ENCODE peak calls at places on chromosomes 3 and 15, in five cellular contexts. Q is mesenchymal stem cell, V is H1, E is mesendoderm, H is IMR-90. F is an unnamed sample. For H3K4me1, the result is how much of the 10 kb centered on the place peaks cover.

GRCh38 chr15:68641376-68641775 is 62.6 kb downstream of the CORO2B start:
- DNase-seq in V (no peak), Q (no peak), H (no peak), E (no peak), F (no peak)

GRCh38 chr3:46565607-46566039 is 479 bp downstream of the LRRC2 start:
- DNase-seq in Q (peak), V (peak), E (peak), H (peak), F (peak)

GRCh38 chr3:40267940-40268707 is 41.4 kb upstream of the EIF1B start:
- DNase-seq in Q (no peak), E (peak), V (no peak), H (no peak), F (no peak)

GRCh38 chr15:60362318-60363023 is 35.3 kb downstream of the ANXA2 start:
- DNase-seq in E (no peak), V (no peak), H (peak), Q (peak), F (no peak)

GRCh38 chr15:92653836-92654524 is 1.6 kb downstream of the FAM174B start:
- DNase-seq in V (peak), E (peak), H (no peak), Q (peak), F (no peak)

GRCh38 chr3:169082634-169083033 is 580.9 kb downstream of the MECOM start:
- DNase-seq in V (no peak), H (no peak), Q (no peak), E (no peak), F (no peak)

GRCh38 chr3:12803371-12803770 is 6.9 kb downstream of the CAND2 start:
- DNase-seq in E (no peak), V (no peak), Q (no peak), H (no peak), F (no peak)

GRCh38 chr3:24270204-24270671 is 224.4 kb downstream of the THRB start:
- DNase-seq in Q (no peak), H (no peak), E (no peak), V (no peak), F (no peak)

GRCh38 chr3:120875507-120875906 is 32.5 kb upstream of the STXBP5L start:
- DNase-seq in V (no peak), H (no peak), E (no peak), Q (no peak), F (no peak)

GRCh38 chr3:55668359-55668758 is 181.3 kb upstream of the WNT5A start:
- DNase-seq in Q (peak), V (no peak), E (peak), H (peak), F (no peak)

GRCh38 chr3:18379647-18380046 is 45.5 kb downstream of the SATB1 start:
- DNase-seq in Q (no peak), E (peak), H (no peak), V (no peak), F (peak)

GRCh38 chr15:25783607-25784131 is 79.5 kb downstream of the ATP10A start:
- DNase-seq in Q (no peak), H (peak), E (peak), V (peak), F (peak)

GRCh38 chr3:127134466-127134865 is 58.5 kb upstream of the PRR23E start:
- DNase-seq in V (no peak), E (no peak), Q (no peak), H (no peak), F (no peak)

GRCh38 chr3:157088133-157088488 is 71.8 kb downstream of the CCNL1 start:
- DNase-seq in Q (no peak), E (no peak), H (no peak), V (no peak), F (no peak)

GRCh38 chr3:65915477-65915876 is 123.2 kb downstream of the MAGI1 start:
- DNase-seq in V (no peak), E (no peak), Q (no peak), H (no peak), F (no peak)

GRCh38 chr3:150309557-150309956 is 98.5 kb upstream of the TSC22D2 start:
- DNase-seq in Q (peak), V (no peak), E (no peak), H (peak), F (no peak)

GRCh38 chr15:40412095-40412759 is 6.6 kb downstream of the IVD start:
- DNase-seq in H (no peak), Q (no peak), E (no peak), V (no peak), F (no peak)

GRCh38 chr15:89230277-89230676 is 8.9 kb upstream of the RLBP1 start:
- DNase-seq in H (peak), E (no peak), Q (peak), V (no peak), F (no peak)

GRCh38 chr3:33047842-33048834 is 48.8 kb downstream of the GLB1 start:
- DNase-seq in E (no peak), V (no peak), H (no peak), Q (no peak), F (no peak)

GRCh38 chr15:56969265-56969895 is 50.9 kb downstream of the TCF12 start:
- DNase-seq in V (no peak), H (no peak), Q (no peak), E (no peak), F (no peak)

GRCh38 chr15:65740148-65740547 is 51.9 kb downstream of the DENND4A start:
- DNase-seq in Q (no peak), H (no peak), V (no peak), E (no peak), F (no peak)

GRCh38 chr3:111809196-111809595 is 49.9 kb upstream of the PHLDB2 start:
- DNase-seq in V (no peak), Q (peak), H (peak), E (no peak), F (no peak)

GRCh38 chr15:26171266-26171665 is 308.1 kb upstream of the ATP10A start:
- DNase-seq in H (no peak), Q (no peak), E (no peak), V (no peak), F (no peak)

GRCh38 chr3:169619793-169620192 is 43.7 kb downstream of the MECOM start:
- DNase-seq in E (peak), Q (no peak), V (no peak), H (no peak), F (peak)

GRCh38 chr15:66735909-66736305 is 33.9 kb downstream of the SMAD6 start:
- DNase-seq in Q (no peak), V (no peak), E (no peak), H (no peak), F (no peak)

GRCh38 chr15:89690276-89691218 is at the start of the genes PEX11A and WDR93:
- DNase-seq in E (peak), V (peak), Q (peak), H (peak), F (peak)

GRCh38 chr3:4571690-4572334 is 78.7 kb downstream of the ITPR1 start:
- DNase-seq in E (peak), Q (peak), V (no peak), H (no peak), F (no peak)

GRCh38 chr3:38577089-38578080 is 72.1 kb downstream of the SCN5A start:
- DNase-seq in E (no peak), V (peak), H (no peak), Q (no peak), F (peak)

GRCh38 chr15:50909044-50909342 is 510 bp downstream of the AP4E1 start:
- DNase-seq in V (no peak), E (no peak), H (no peak), Q (no peak), F (no peak)

GRCh38 chr3:155232605-155233004 is 60.9 kb downstream of the STRIT1 start:
- DNase-seq in V (no peak), E (peak), Q (peak), H (peak), F (no peak)

GRCh38 chr3:136070334-136070733 is 104.8 kb downstream of the PPP2R3A start:
- DNase-seq in H (peak), E (peak), Q (peak), V (no peak), F (no peak)

GRCh38 chr3:151918253-151919029 is 45.0 kb downstream of the SUCNR1 start:
- DNase-seq in Q (peak), H (peak), V (no peak), E (peak), F (no peak)

GRCh38 chr3:84968701-84969235 is 10.0 kb downstream of the CADM2 start:
- DNase-seq in V (no peak), E (no peak), H (no peak), Q (no peak), F (no peak)

GRCh38 chr3:13885704-13886010 is 5.8 kb upstream of the WNT7A start:
- DNase-seq in H (no peak), Q (no peak), E (no peak), V (no peak), F (no peak)
- H3K4me2 ChIP-seq in H (no peak), Q (no peak), E (no peak), V (no peak), F (no peak)

DNA sequence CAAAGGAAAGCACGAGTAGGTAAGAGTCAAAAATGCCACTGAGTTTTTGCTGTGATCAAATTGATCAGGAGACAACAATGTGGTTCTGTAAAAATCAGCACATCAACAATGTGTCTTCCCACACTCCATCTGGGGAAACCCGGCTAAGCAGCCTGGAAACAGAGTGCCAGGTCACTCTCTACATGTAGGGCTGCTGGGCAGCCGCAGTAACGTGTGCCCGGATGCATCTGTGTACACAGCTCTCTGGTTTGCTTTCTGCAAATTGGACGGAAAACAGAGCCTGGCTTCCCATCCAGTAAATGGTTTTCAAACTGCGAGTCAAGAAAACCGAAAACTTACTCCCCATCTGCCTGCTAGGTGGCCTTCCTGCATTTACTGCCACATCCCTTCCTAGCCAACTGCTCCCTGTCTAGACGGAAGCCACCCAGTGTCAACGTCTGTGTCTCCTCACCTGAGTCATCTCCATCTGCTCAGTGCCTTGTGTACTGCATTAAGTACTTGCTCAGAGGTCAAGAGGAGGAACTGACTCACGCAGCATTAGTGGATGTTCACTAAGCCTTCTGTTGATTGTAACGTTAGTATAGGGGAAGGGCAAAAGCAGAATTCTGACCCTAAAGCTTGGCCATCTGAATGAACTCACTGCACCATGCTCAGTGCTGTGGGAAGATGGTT is 124.1 kb downstream of the TJP1 start:
- DNase-seq in Q (peak), V (no peak), H (peak), E (peak), F (no peak)
- H2BK5ac ChIP-seq in Q (no peak), V (peak), H (no peak), E (no peak), F (no peak)

DNA sequence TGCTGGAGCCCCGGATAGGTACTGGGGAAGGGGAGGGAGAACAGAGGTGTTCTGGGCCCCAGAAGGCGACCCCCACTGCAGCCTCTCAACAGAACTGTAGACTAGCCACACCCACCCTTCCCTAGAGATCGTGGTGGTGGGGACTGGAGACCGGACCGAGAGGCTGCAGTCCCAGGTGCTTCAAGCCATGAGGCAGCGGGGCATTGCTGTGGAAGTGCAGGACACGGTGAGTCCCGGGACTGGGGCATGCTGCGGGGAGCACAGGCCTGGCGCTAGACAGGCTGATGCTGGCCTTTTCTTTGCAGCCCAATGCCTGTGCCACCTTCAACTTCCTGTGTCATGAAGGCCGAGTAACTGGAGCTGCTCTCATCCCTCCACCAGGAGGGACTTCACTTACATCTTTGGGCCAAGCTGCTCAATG is 840 bp downstream of the NDUFAF3 start:
- DNase-seq in E (peak), Q (peak), V (no peak), H (no peak), F (no peak)
- H3K4me1 ChIP-seq in E (under half), Q (under half), V (under half), H (under half), F (under half)

DNA sequence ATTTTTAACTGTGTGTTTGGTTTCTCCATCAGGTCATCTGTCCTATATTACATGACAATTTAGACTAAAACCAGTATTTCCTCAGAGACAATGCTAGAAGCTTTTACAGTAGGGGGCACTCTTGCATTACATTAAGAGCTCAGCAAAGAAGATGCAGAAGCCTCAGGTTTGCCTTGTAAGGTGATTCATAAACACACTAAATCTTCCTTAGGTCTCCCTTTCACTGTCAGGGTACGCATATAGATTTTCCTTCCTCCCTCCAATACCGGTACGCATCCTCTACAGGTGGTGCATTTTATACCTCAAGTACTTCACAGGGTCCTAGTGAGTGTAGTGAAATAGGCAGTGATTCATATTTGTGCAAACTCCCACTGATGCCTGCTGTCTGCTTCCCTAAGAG is 46.5 kb downstream of the CD86 start:
- DNase-seq in V (no peak), E (peak), Q (peak), H (peak), F (no peak)
- H3K4me2 ChIP-seq in V (no peak), E (no peak), Q (no peak), H (no peak), F (no peak)

DNA sequence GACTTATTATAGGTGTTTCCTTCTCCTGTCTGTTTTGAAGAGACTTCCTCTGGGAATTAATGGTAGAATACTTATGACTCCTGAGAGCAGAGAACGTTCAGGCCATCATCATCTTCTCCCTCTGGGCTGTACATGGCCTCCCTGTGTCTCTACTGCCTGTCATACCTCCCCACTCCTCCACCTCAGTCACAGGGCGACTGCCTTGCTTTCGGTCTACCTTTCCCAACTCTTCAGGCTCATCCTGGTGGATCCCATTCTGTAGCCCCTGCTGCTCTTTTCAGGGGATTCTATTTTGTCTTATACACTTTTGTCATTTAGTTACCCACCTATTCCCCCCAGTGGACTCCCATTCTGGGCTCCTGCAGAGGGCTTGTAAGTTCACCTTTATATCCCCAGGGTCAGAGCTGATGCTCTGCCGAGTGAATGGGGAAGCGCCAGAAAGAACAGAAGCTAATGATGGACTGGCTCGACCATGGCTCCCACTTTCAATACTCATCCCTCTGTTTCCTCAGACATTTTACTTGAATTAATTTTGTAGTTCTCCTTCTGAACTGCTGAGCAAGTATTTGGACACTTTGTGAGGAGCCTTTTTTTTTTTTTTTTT is 28.6 kb downstream of the FNDC3B start:
- DNase-seq in H (no peak), V (no peak), E (no peak), Q (no peak), F (no peak)
- H2BK5ac ChIP-seq in H (no peak), V (no peak), E (no peak), Q (no peak), F (no peak)

GRCh38 chr3:100048248-100048647 is 66.1 kb downstream of the FILIP1L start:
- DNase-seq in H (no peak), Q (no peak), E (no peak), V (no peak), F (no peak)

GRCh38 chr3:100045696-100046095 is 68.6 kb downstream of the FILIP1L start:
- DNase-seq in Q (peak), E (peak), V (no peak), H (peak), F (no peak)

GRCh38 chr3:100044369-100044768 is 69.9 kb downstream of the FILIP1L start:
- DNase-seq in Q (no peak), H (no peak), E (no peak), V (no peak), F (no peak)

GRCh38 chr3:100046986-100047385 is 67.3 kb downstream of the FILIP1L start:
- DNase-seq in Q (no peak), H (no peak), V (no peak), E (no peak), F (no peak)

GRCh38 chr3:100047455-100048141 is 66.7 kb downstream of the FILIP1L start:
- DNase-seq in Q (peak), E (no peak), H (peak), V (no peak), F (no peak)
- H3K4me1 ChIP-seq in Q (under half), E (under half), H (under half), V (under half), F (under half)

DNA sequence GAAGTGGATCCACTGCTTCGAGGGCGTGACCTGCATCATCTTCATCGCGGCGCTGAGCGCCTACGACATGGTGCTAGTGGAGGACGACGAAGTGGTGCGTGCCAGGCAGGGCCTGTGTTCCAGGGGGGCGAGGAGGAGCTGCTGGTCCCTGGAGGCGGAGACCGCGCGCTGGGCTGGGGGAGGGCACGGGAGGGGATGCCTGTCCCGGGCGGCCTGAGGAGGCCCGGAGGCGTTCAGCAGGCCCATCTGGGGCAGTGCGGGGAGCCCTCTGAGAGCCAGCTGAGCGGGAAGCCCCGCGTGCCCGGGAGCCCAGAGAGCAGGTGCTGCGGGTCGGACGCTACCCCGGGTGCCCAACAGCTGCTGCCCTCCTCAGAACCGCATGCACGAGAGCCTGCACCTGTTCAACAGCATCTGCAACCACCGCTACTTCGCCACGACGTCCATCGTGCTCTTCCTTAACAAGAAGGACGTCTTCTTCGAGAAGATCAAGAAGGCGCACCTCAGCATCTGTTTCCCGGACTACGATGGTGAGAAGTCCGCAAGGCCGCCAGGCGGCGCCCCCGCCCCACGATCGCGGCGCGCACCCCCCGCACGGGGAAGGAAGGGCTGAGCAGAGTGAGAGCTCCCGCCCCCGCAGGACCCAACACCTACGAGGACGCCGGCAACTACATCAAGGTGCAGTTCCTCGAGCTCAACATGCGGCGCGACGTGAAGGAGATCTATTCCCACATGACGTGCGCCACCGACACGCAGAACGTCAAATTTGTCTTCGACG is 2.9 kb downstream of the GNAT1 start:
- DNase-seq in Q (peak), H (peak), E (peak), V (peak), F (peak)
- H3K4me2 ChIP-seq in Q (no peak), H (peak), E (no peak), V (peak), F (peak)

DNA sequence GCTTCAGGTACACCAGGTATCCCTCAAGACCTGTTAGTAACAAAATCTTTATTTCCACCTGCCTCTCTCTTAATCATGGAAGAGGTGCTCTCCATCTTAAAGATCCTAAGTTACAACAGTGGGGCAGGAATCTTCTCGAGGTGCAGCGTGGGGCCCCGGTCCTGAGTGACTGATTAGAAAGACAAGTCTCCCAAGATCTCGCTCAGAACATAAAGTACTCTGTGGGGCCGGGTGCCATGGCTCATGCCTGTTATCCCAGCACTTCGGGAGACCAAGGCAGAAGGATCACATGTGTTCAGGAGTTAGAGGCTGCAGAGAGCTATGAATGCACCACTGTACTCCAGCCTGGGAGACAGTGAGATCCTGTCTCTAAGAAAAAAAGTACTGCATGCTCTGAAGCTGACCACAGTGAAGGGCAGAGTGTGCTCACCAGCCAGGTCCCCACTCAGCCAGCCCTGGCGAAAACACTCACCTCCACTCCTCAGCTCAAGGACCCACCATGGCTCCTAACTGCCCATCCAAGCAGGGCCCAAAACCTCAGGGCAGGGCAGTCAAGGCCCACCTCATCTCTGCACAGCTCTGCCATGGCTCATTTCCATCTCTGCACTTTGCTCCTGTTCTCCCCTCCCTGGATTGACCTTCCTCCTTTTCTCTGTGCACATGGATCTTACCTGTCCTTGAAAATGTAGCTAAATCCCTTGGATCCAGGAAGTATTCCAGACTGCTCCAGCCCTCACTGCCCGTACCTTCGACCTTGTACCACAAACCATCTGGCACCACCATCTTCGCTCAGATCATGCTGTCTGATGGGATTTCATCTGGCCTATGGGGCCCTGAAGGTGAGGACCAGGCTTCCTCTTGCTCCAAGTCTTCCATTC is 7.1 kb downstream of the SEMA7A start:
- DNase-seq in E (no peak), H (no peak), Q (no peak), V (no peak), F (no peak)
- H2BK5ac ChIP-seq in E (no peak), H (no peak), Q (no peak), V (no peak), F (no peak)